ENCODE peak calls at places on chromosomes 7 and 10, in five cellular contexts. S is GM10248, Z is uterus, I is left ventricle myocardium inferior, Y is upper lobe of right lung. U is an unnamed sample.

GRCh38 chr7:1357601-1358271 is 101.5 kb downstream of the MICALL2 start:
- DNase-seq in S (no peak), Z (no peak), I (no peak), Y (peak), U (no peak)

GRCh38 chr10:113458461-113458860 is 94.4 kb upstream of the HABP2 start:
- DNase-seq in S (no peak), Z (no peak), I (no peak), Y (no peak), U (no peak)

GRCh38 chr10:123795846-123796590 is 95.6 kb downstream of the CPXM2 start:
- DNase-seq in S (no peak), Z (no peak), I (no peak), Y (no peak), U (peak)

GRCh38 chr7:141702047-141702567 is at the start of gene DENND11:
- DNase-seq in S (peak), Z (no peak), I (peak), Y (peak), U (peak)

GRCh38 chr10:78044699-78045098 is 11.0 kb downstream of the RPS24 start:
- DNase-seq in S (no peak), Z (no peak), I (no peak), Y (no peak), U (no peak)

GRCh38 chr7:47757946-47758371 is 176.0 kb upstream of the TNS3 start:
- DNase-seq in S (no peak), Z (peak), I (peak), Y (peak), U (no peak)

GRCh38 chr10:78844956-78845355 is 223.8 kb upstream of the ZMIZ1 start:
- DNase-seq in S (no peak), Z (no peak), I (no peak), Y (no peak), U (no peak)

GRCh38 chr7:132472463-132473120 is 103.7 kb downstream of the PLXNA4 start:
- DNase-seq in S (no peak), Z (peak), I (peak), Y (no peak), U (no peak)

GRCh38 chr10:125629758-125630376 is 53.1 kb downstream of the TEX36 start:
- DNase-seq in S (peak), Z (no peak), I (no peak), Y (no peak), U (no peak)

GRCh38 chr10:125337510-125337909 is 177.1 kb upstream of the CTBP2 start:
- DNase-seq in S (no peak), Z (no peak), I (no peak), Y (no peak), U (no peak)

GRCh38 chr7:143172354-143172753 is 10.9 kb upstream of the TAS2R39 start:
- DNase-seq in S (no peak), Z (peak), I (no peak), Y (peak), U (no peak)

GRCh38 chr10:50387736-50388081 is 136.4 kb upstream of the ASAH2 start:
- DNase-seq in S (no peak), Z (no peak), I (no peak), Y (no peak), U (no peak)

GRCh38 chr7:123367508-123368122 is 166.8 kb downstream of the IQUB start:
- DNase-seq in S (peak), Z (no peak), I (no peak), Y (no peak), U (no peak)

GRCh38 chr10:78335691-78336401 is 302.2 kb downstream of the RPS24 start:
- DNase-seq in S (no peak), Z (peak), I (peak), Y (no peak), U (peak)

GRCh38 chr7:51034531-51035264 is 252.0 kb upstream of the GRB10 start:
- DNase-seq in S (no peak), Z (no peak), I (no peak), Y (no peak), U (no peak)

GRCh38 chr7:32658034-32658944 is 163.0 kb downstream of the AVL9 start:
- DNase-seq in S (no peak), Z (no peak), I (no peak), Y (no peak), U (no peak)

GRCh38 chr7:55056577-55057480 is 38.0 kb downstream of the EGFR start:
- DNase-seq in S (no peak), Z (no peak), I (no peak), Y (no peak), U (no peak)

GRCh38 chr10:34547283-34547682 is 267.8 kb downstream of the PARD3 start:
- DNase-seq in S (no peak), Z (no peak), I (no peak), Y (no peak), U (no peak)

GRCh38 chr7:26090927-26091519 is 61.0 kb upstream of the NFE2L3 start:
- DNase-seq in S (peak), Z (no peak), I (no peak), Y (no peak), U (no peak)

GRCh38 chr10:7258948-7259523 is 151.8 kb downstream of the SFMBT2 start:
- DNase-seq in S (peak), Z (no peak), I (no peak), Y (no peak), U (no peak)

GRCh38 chr10:132733926-132734325 is 52.0 kb downstream of the NKX6-2 start:
- DNase-seq in S (no peak), Z (no peak), I (no peak), Y (no peak), U (no peak)

GRCh38 chr7:26436996-26437547 is 145.4 kb downstream of the SNX10 start:
- DNase-seq in S (no peak), Z (no peak), I (no peak), Y (no peak), U (no peak)

GRCh38 chr10:87603769-87604168 is 55.9 kb upstream of the PAPSS2 start:
- DNase-seq in S (no peak), Z (no peak), I (no peak), Y (no peak), U (no peak)

GRCh38 chr10:4984971-4985594 is 18.6 kb downstream of the AKR1C2 start:
- DNase-seq in S (no peak), Z (no peak), I (no peak), Y (no peak), U (no peak)

GRCh38 chr10:117214401-117214800 is 17.1 kb downstream of the KCNK18 start:
- DNase-seq in S (no peak), Z (no peak), I (no peak), Y (no peak), U (no peak)

GRCh38 chr10:4763960-4764428 is 62.0 kb upstream of the AKR1E2 start:
- DNase-seq in S (no peak), Z (no peak), I (no peak), Y (no peak), U (no peak)

GRCh38 chr10:132710036-132710686 is 75.8 kb downstream of the NKX6-2 start:
- DNase-seq in S (no peak), Z (no peak), I (peak), Y (peak), U (no peak)

GRCh38 chr10:29266641-29267040 is 22.2 kb upstream of the LYZL1 start:
- DNase-seq in S (no peak), Z (no peak), I (no peak), Y (no peak), U (no peak)

GRCh38 chr10:29268011-29268410 is 20.9 kb upstream of the LYZL1 start:
- DNase-seq in S (no peak), Z (no peak), I (no peak), Y (no peak), U (no peak)

GRCh38 chr10:29257784-29258135 is 31.1 kb upstream of the LYZL1 start:
- DNase-seq in S (no peak), Z (no peak), I (no peak), Y (no peak), U (no peak)

GRCh38 chr10:29259498-29259897 is 29.4 kb upstream of the LYZL1 start:
- DNase-seq in S (no peak), Z (no peak), I (no peak), Y (no peak), U (no peak)

DNA sequence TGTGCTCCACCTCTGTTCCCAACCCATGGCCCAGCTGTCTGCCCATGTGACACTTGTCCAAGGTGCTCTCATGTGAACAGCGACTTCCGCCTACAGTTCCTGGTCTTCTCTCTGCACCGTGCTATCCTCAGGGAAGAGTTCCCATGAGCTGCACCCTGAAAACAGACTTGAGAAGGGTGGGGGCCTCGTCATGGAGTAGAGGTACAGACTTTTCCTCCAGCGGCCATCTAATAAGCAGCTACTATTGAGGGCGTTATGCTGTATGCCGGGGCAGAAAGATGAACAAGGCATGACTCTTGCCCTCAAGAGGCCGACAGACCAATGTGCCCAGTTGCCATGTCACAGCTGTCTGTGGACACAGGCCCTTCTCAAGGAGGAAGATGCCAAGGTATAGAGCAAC is 25.4 kb upstream of the LYZL1 start:
- DNase-seq in S (no peak), Z (no peak), I (no peak), Y (no peak), U (no peak)
- TF ChIP-seq CTCF in S (no peak), Z (no peak), I (no peak), Y (no peak), U (no peak)

GRCh38 chr10:69696073-69696731 is 66.2 kb downstream of the FAM241B start:
- DNase-seq in S (no peak), Z (no peak), I (peak), Y (no peak), U (no peak)
- TF ChIP-seq CTCF in S (peak), Z (no peak), I (peak), Y (peak), U (peak)

GRCh38 chr10:23656735-23657134 is 217.9 kb downstream of the OTUD1 start:
- DNase-seq in S (no peak), Z (no peak), I (no peak), Y (no peak), U (no peak)
- TF ChIP-seq CTCF in S (no peak), Z (peak), I (peak), Y (peak), U (peak)

GRCh38 chr7:110446658-110447057 is 644.3 kb upstream of the LRRN3 start:
- DNase-seq in S (no peak), Z (no peak), I (no peak), Y (no peak), U (no peak)

GRCh38 chr7:110442386-110442837 is 648.5 kb upstream of the LRRN3 start:
- DNase-seq in S (peak), Z (no peak), I (no peak), Y (no peak), U (no peak)
- TF ChIP-seq CTCF in S (peak), Z (no peak), I (peak), Y (peak), U (peak)

U was measured in type B pancreatic cell.